ENCODE peak calls at places on chromosomes 1 and 21, in seven cellular contexts. H is aorta, K is PC-3, D is HepG2, F is left lung, Z is GM23338, E is RWPE2. T is an unnamed sample.

GRCh38 chr1:237851209-237851845 is 39.4 kb downstream of the ZP4 start:
- ATAC-seq in H (no peak), K (peak; percentile 75), D (peak; percentile 44), F (peak; percentile 53), Z (peak; percentile 84), E (peak; percentile 56), T (no peak)

GRCh38 chr1:100713636-100714035 is 5.9 kb upstream of the VCAM1 start:
- ATAC-seq in H (no peak), K (no peak), D (no peak), F (no peak), Z (no peak), E (peak; percentile 29), T (no peak)

GRCh38 chr1:50930965-50931737 is 28.9 kb downstream of the FAF1 start:
- ATAC-seq in H (no peak), K (no peak), D (no peak), F (no peak), Z (no peak), E (no peak), T (no peak)

GRCh38 chr21:46207920-46208571 is 20.5 kb downstream of the LSS start:
- ATAC-seq in H (no peak), K (no peak), D (no peak), F (no peak), Z (no peak), E (no peak), T (no peak)

GRCh38 chr1:198399452-198399851 is 141.0 kb downstream of the ATP6V1G3 start:
- ATAC-seq in H (no peak), K (no peak), D (no peak), F (no peak), Z (no peak), E (no peak), T (no peak)

GRCh38 chr1:83808536-83808935 is 190.4 kb downstream of the TTLL7 start:
- ATAC-seq in H (no peak), K (no peak), D (no peak), F (no peak), Z (no peak), E (no peak), T (no peak)

GRCh38 chr1:11918779-11919519 is 7.3 kb downstream of the KIAA2013 start:
- ATAC-seq in H (peak; percentile 84), K (peak; percentile 97), D (no peak), F (peak; percentile 68), Z (no peak), E (peak; percentile 95), T (peak; percentile 91)

GRCh38 chr1:60535713-60536112 is 462.1 kb upstream of the C1orf87 start:
- ATAC-seq in H (no peak), K (no peak), D (no peak), F (no peak), Z (no peak), E (no peak), T (no peak)

GRCh38 chr1:219461891-219462528 is 150.9 kb downstream of the ZC3H11B start:
- ATAC-seq in H (no peak), K (no peak), D (no peak), F (no peak), Z (no peak), E (no peak), T (no peak)

GRCh38 chr1:53362851-53363642 is 35.2 kb upstream of the LRP8 start:
- ATAC-seq in H (no peak), K (no peak), D (peak; percentile 95), F (no peak), Z (peak; percentile 84), E (no peak), T (no peak)

GRCh38 chr1:89464008-89464407 is 60.6 kb upstream of the LRRC8B start:
- ATAC-seq in H (no peak), K (no peak), D (no peak), F (no peak), Z (no peak), E (no peak), T (no peak)

GRCh38 chr1:160639652-160640051 is 7.2 kb downstream of the SLAMF1 start:
- ATAC-seq in H (no peak), K (no peak), D (no peak), F (no peak), Z (no peak), E (no peak), T (no peak)

GRCh38 chr1:52917156-52917555 is 4.4 kb downstream of the ECHDC2 start:
- ATAC-seq in H (no peak), K (no peak), D (no peak), F (no peak), Z (no peak), E (no peak), T (no peak)

GRCh38 chr1:226974544-226975258 is 34.6 kb downstream of the COQ8A start:
- ATAC-seq in H (peak; percentile 87), K (no peak), D (peak; percentile 95), F (peak; percentile 35), Z (no peak), E (no peak), T (peak; percentile 40)

GRCh38 chr1:86502721-86503430 is 34.1 kb downstream of the CLCA1 start:
- ATAC-seq in H (peak; percentile 26), K (peak; percentile 87), D (peak; percentile 62), F (peak; percentile 13), Z (peak; percentile 86), E (peak; percentile 95), T (no peak)

GRCh38 chr1:20233394-20233793 is 47.1 kb upstream of the PLA2G2C start:
- ATAC-seq in H (no peak), K (peak; percentile 90), D (no peak), F (peak; percentile 56), Z (peak; percentile 77), E (no peak), T (no peak)

GRCh38 chr1:42993631-42994121 is 35.0 kb upstream of the SLC2A1 start:
- ATAC-seq in H (no peak), K (no peak), D (no peak), F (peak; percentile 29), Z (peak; percentile 64), E (no peak), T (no peak)

GRCh38 chr1:85296980-85297379 is 20.5 kb upstream of the BCL10 start:
- ATAC-seq in H (no peak), K (no peak), D (no peak), F (no peak), Z (no peak), E (no peak), T (no peak)

GRCh38 chr1:178196631-178197030 is 102.7 kb downstream of the RASAL2 start:
- ATAC-seq in H (no peak), K (no peak), D (no peak), F (no peak), Z (no peak), E (no peak), T (no peak)

GRCh38 chr21:25582888-25583287 is 24.4 kb downstream of the MRPL39 start:
- ATAC-seq in H (no peak), K (no peak), D (no peak), F (no peak), Z (no peak), E (no peak), T (no peak)

GRCh38 chr1:47190807-47191206 is 971 bp upstream of the PDZK1IP1 start:
- ATAC-seq in H (no peak), K (no peak), D (no peak), F (no peak), Z (no peak), E (no peak), T (no peak)

GRCh38 chr1:47191940-47192457 is 2.2 kb upstream of the PDZK1IP1 start:
- ATAC-seq in H (no peak), K (no peak), D (peak; percentile 8), F (no peak), Z (no peak), E (no peak), T (no peak)

GRCh38 chr1:47196622-47197021 is 6.8 kb upstream of the PDZK1IP1 start:
- ATAC-seq in H (no peak), K (no peak), D (no peak), F (no peak), Z (peak; percentile 11), E (no peak), T (no peak)

GRCh38 chr1:47192458-47193384 is 2.9 kb upstream of the PDZK1IP1 start:
- ATAC-seq in H (peak; percentile 58), K (peak; percentile 70), D (peak; percentile 75), F (peak; percentile 54), Z (peak; percentile 93), E (peak; percentile 48), T (peak; percentile 18)

GRCh38 chr1:47194314-47194713 is 4.5 kb upstream of the PDZK1IP1 start:
- ATAC-seq in H (no peak), K (no peak), D (no peak), F (no peak), Z (no peak), E (no peak), T (no peak)
- H3K4me3 ChIP-seq in H (no peak overlapping the region), K (no peak overlapping the region), D (no peak overlapping the region), F (no peak overlapping the region), Z (no peak overlapping the region), E (no peak overlapping the region), T (no peak overlapping the region)

GRCh38 chr21:40754466-40754865 is 92.5 kb downstream of the DSCAM start:
- ATAC-seq in H (no peak), K (no peak), D (no peak), F (peak; percentile 96), Z (no peak), E (no peak), T (no peak)
- H3K4me3 ChIP-seq in H (no peak overlapping the region), K (no peak overlapping the region), D (no peak overlapping the region), F (no peak overlapping the region), Z (no peak overlapping the region), E (no peak overlapping the region), T (no peak overlapping the region)

GRCh38 chr21:30216041-30216723 is at the start of gene CLDN8:
- ATAC-seq in H (no peak), K (no peak), D (no peak), F (peak; percentile 76), Z (no peak), E (no peak), T (no peak)
- H3K4me3 ChIP-seq in H (no peak within 1 kb of the TSS), K (peak within 1 kb of the TSS; percentile 48), D (no peak within 1 kb of the TSS), F (no peak within 1 kb of the TSS), Z (no peak within 1 kb of the TSS), E (no peak within 1 kb of the TSS), T (no peak within 1 kb of the TSS)

GRCh38 chr21:33931799-33932390 is 16.3 kb upstream of the ATP5PO start:
- ATAC-seq in H (peak; percentile 83), K (peak; percentile 69), D (no peak), F (peak; percentile 69), Z (no peak), E (no peak), T (no peak)

GRCh38 chr21:33937931-33938339 is 22.3 kb upstream of the ATP5PO start:
- ATAC-seq in H (no peak), K (no peak), D (no peak), F (no peak), Z (no peak), E (no peak), T (no peak)

GRCh38 chr21:33937146-33937545 is 21.5 kb upstream of the ATP5PO start:
- ATAC-seq in H (no peak), K (no peak), D (no peak), F (no peak), Z (no peak), E (no peak), T (no peak)

GRCh38 chr21:33936221-33937038 is 20.8 kb upstream of the ATP5PO start:
- ATAC-seq in H (no peak), K (no peak), D (no peak), F (peak; percentile 80), Z (peak; percentile 46), E (no peak), T (peak; percentile 56)

DNA sequence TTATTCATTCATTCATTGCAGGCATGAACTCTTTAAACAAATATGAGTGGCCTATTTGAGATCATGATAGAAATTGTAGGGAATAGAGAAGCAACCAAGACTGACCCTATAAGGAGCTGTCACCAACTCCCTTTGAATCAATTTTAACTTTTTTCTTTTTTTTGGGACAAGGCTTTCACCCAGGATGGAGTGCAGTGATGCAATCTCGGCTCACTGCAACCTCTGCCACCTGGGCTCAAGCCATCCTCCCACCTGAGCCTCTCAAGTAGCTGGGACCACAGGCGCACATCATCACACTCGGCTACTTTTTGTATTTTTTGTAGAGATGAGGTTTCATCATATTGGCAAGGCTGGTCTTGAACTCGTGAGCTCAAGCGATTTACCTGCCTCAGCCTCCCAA is 17.1 kb upstream of the ATP5PO start:
- ATAC-seq in H (no peak), K (no peak), D (no peak), F (no peak), Z (no peak), E (no peak), T (no peak)
- H3K4me3 ChIP-seq in H (no peak overlapping the region), K (peak overlapping the region; percentile 88), D (no peak overlapping the region), F (no peak overlapping the region), Z (peak overlapping the region; percentile 54), E (peak overlapping the region; percentile 33), T (no peak overlapping the region)

T was measured in gastroesophageal sphincter.